ENCODE peak calls at places on chromosomes 5 and 9, in nine cellular contexts. One of them, this sample, is unnamed.

GRCh38 chr9:13049223-13049622 is 230.3 kb downstream of the MPDZ start:
- DNase-seq in foreskin keratinocyte: no peak
- DNase-seq in WERI-Rb-1: no peak
- DNase-seq in IMR-90: no peak
- DNase-seq in A549: no peak
- DNase-seq in right lobe of liver: no peak
- DNase-seq in pancreas: no peak
- DNase-seq in right cardiac atrium: no peak
- DNase-seq in transverse colon: no peak
- DNase-seq in this sample: no peak

GRCh38 chr9:136678624-136679023 is 8.6 kb downstream of the AGPAT2 start:
- DNase-seq in foreskin keratinocyte: no peak
- DNase-seq in WERI-Rb-1: no peak
- DNase-seq in IMR-90: no peak
- DNase-seq in A549: no peak
- DNase-seq in right lobe of liver: peak; percentile 70
- DNase-seq in pancreas: no peak
- DNase-seq in right cardiac atrium: no peak
- DNase-seq in transverse colon: no peak
- DNase-seq in this sample: no peak

GRCh38 chr5:136629125-136629790 is 263.9 kb upstream of the TRPC7 start:
- DNase-seq in foreskin keratinocyte: no peak
- DNase-seq in WERI-Rb-1: peak; percentile 80
- DNase-seq in IMR-90: no peak
- DNase-seq in A549: no peak
- DNase-seq in right lobe of liver: no peak
- DNase-seq in pancreas: no peak
- DNase-seq in right cardiac atrium: peak; percentile 42
- DNase-seq in transverse colon: no peak
- DNase-seq in this sample: no peak

GRCh38 chr9:135978650-135979461 is 17.7 kb upstream of the UBAC1 start:
- DNase-seq in foreskin keratinocyte: no peak
- DNase-seq in WERI-Rb-1: no peak
- DNase-seq in IMR-90: no peak
- DNase-seq in A549: no peak
- DNase-seq in right lobe of liver: peak; percentile 17
- DNase-seq in pancreas: no peak
- DNase-seq in right cardiac atrium: no peak
- DNase-seq in transverse colon: no peak
- DNase-seq in this sample: peak; percentile 65

GRCh38 chr5:115186794-115187193 is 17.1 kb upstream of the TRIM36 start:
- DNase-seq in foreskin keratinocyte: no peak
- DNase-seq in WERI-Rb-1: no peak
- DNase-seq in IMR-90: peak; percentile 36
- DNase-seq in A549: no peak
- DNase-seq in right lobe of liver: no peak
- DNase-seq in pancreas: no peak
- DNase-seq in right cardiac atrium: no peak
- DNase-seq in transverse colon: no peak
- DNase-seq in this sample: no peak

GRCh38 chr9:21560281-21560745 is 78.2 kb upstream of the IFNE start:
- DNase-seq in foreskin keratinocyte: no peak
- DNase-seq in WERI-Rb-1: no peak
- DNase-seq in IMR-90: no peak
- DNase-seq in A549: no peak
- DNase-seq in right lobe of liver: no peak
- DNase-seq in pancreas: no peak
- DNase-seq in right cardiac atrium: no peak
- DNase-seq in transverse colon: no peak
- DNase-seq in this sample: no peak

GRCh38 chr5:145936401-145937131 is at the start of gene SH3RF2:
- DNase-seq in foreskin keratinocyte: peak; percentile 86
- DNase-seq in WERI-Rb-1: no peak
- DNase-seq in IMR-90: peak; percentile 73
- DNase-seq in A549: peak; percentile 88
- DNase-seq in right lobe of liver: peak; percentile 54
- DNase-seq in pancreas: peak; percentile 68
- DNase-seq in right cardiac atrium: peak; percentile 57
- DNase-seq in transverse colon: peak; percentile 91
- DNase-seq in this sample: peak; percentile 36

GRCh38 chr5:67493676-67494075 is 297.1 kb upstream of the CD180 start:
- DNase-seq in foreskin keratinocyte: no peak
- DNase-seq in WERI-Rb-1: peak; percentile 62
- DNase-seq in IMR-90: no peak
- DNase-seq in A549: no peak
- DNase-seq in right lobe of liver: peak; percentile 31
- DNase-seq in pancreas: no peak
- DNase-seq in right cardiac atrium: peak; percentile 58
- DNase-seq in transverse colon: peak; percentile 54
- DNase-seq in this sample: peak; percentile 32

GRCh38 chr5:125829349-125829748 is 593.9 kb upstream of the GRAMD2B start:
- DNase-seq in foreskin keratinocyte: no peak
- DNase-seq in WERI-Rb-1: no peak
- DNase-seq in IMR-90: no peak
- DNase-seq in A549: no peak
- DNase-seq in right lobe of liver: no peak
- DNase-seq in pancreas: no peak
- DNase-seq in right cardiac atrium: no peak
- DNase-seq in transverse colon: no peak
- DNase-seq in this sample: no peak

DNA sequence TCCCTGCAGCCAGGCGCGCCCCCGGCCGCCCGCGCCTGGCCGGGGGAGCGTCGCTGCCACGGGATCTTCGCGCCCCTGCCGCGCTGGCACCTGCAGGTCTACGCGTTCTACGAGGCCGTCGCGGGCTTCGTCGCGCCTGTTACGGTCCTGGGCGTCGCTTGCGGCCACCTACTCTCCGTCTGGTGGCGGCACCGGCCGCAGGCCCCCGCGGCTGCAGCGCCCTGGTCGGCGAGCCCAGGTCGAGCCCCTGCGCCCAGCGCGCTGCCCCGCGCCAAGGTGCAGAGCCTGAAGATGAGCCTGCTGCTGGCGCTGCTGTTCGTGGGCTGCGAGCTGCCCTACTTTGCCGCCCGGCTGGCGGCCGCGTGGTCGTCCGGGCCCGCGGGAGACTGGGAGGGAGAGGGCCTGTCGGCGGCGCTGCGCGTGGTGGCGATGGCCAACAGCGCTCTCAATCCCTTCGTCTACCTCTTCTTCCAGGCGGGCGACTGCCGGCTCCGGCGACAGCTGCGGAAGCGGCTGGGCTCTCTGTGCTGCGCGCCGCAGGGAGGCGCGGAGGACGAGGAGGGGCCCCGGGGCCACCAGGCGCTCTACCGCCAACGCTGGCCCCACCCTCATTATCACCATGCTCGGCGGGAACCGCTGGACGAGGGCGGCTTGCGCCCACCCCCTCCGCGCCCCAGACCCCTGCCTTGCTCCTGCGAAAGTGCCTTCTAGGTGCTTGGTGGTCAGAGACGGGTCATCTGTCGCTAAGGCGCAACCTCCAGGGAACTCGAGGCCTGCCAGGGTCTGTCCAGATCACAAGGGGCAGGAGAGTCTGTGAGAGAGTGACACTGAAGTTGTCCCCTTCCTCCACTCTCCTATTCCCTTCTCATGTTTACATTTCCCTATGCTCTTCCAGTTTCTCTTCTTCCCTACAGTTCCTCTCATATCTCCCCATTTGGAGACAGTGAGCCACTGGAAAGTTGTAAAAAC is 1.3 kb downstream of the GPR150 start:
- DNase-seq in foreskin keratinocyte: peak; percentile 14
- DNase-seq in WERI-Rb-1: peak; percentile 74
- DNase-seq in IMR-90: no peak
- DNase-seq in A549: peak; percentile 16
- DNase-seq in right lobe of liver: peak; percentile 57
- DNase-seq in pancreas: peak; percentile 54
- DNase-seq in right cardiac atrium: peak; percentile 71
- DNase-seq in transverse colon: peak; percentile 32
- DNase-seq in this sample: no peak
- H3K27ac ChIP-seq in foreskin keratinocyte: no peak overlapping the region
- H3K27ac ChIP-seq in WERI-Rb-1: peak overlapping the region; percentile 68
- H3K27ac ChIP-seq in IMR-90: no peak overlapping the region
- H3K27ac ChIP-seq in A549: peak overlapping the region; percentile 69
- H3K27ac ChIP-seq in right lobe of liver: peak overlapping the region; percentile 37
- H3K27ac ChIP-seq in pancreas: peak overlapping the region; percentile 92
- H3K27ac ChIP-seq in right cardiac atrium: no peak overlapping the region
- H3K27ac ChIP-seq in transverse colon: peak overlapping the region; percentile 68
- H3K27ac ChIP-seq in this sample: no peak overlapping the region

DNA sequence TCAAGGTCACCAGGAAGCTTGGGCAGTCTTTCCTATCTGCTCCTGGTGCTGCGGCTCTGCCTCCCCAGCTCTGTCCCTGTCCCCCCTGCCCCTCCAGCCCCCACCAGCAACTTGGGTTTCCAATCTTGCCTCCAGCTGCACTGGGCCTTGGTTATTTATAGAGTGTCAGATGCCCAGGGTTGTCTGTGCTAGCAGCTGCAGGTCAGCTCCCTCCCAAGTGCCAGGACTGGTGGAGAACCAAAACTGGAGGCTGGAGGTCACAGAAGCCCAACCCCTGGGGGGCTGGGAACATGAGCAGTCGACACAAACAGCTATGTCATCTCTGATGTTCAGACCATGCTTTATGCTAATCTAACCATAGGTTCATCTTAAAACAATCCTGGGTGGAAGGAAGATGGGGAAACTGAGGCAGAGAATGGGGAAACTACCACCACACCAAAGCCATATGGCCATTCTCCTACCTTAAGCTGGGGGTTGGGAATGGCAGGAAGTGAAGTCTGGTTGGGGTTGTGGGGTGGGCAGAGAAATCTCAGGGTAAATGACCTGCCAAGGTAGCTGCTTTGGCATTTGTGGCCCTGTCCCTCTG is 1.7 kb downstream of the TPM2 start:
- DNase-seq in foreskin keratinocyte: no peak
- DNase-seq in WERI-Rb-1: no peak
- DNase-seq in IMR-90: no peak
- DNase-seq in A549: no peak
- DNase-seq in right lobe of liver: no peak
- DNase-seq in pancreas: no peak
- DNase-seq in right cardiac atrium: peak; percentile 58
- DNase-seq in transverse colon: no peak
- DNase-seq in this sample: no peak
- H3K27ac ChIP-seq in foreskin keratinocyte: no peak overlapping the region
- H3K27ac ChIP-seq in WERI-Rb-1: no peak overlapping the region
- H3K27ac ChIP-seq in IMR-90: peak overlapping the region; percentile 90
- H3K27ac ChIP-seq in A549: peak overlapping the region; percentile 99
- H3K27ac ChIP-seq in right lobe of liver: no peak overlapping the region
- H3K27ac ChIP-seq in pancreas: no peak overlapping the region
- H3K27ac ChIP-seq in right cardiac atrium: peak overlapping the region; percentile 76
- H3K27ac ChIP-seq in transverse colon: peak overlapping the region; percentile 91
- H3K27ac ChIP-seq in this sample: no peak overlapping the region

GRCh38 chr5:1105350-1106265 is 6.3 kb downstream of the SLC12A7 start:
- DNase-seq in foreskin keratinocyte: no peak
- DNase-seq in WERI-Rb-1: no peak
- DNase-seq in IMR-90: no peak
- DNase-seq in A549: peak; percentile 71
- DNase-seq in right lobe of liver: peak; percentile 76
- DNase-seq in pancreas: peak; percentile 67
- DNase-seq in right cardiac atrium: no peak
- DNase-seq in transverse colon: peak; percentile 88
- DNase-seq in this sample: no peak
- H3K27ac ChIP-seq in foreskin keratinocyte: no peak overlapping the region
- H3K27ac ChIP-seq in WERI-Rb-1: no peak overlapping the region
- H3K27ac ChIP-seq in IMR-90: no peak overlapping the region
- H3K27ac ChIP-seq in A549: peak overlapping the region; percentile 76
- H3K27ac ChIP-seq in right lobe of liver: peak overlapping the region; percentile 99
- H3K27ac ChIP-seq in pancreas: peak overlapping the region; percentile 58
- H3K27ac ChIP-seq in right cardiac atrium: peak overlapping the region; percentile 65
- H3K27ac ChIP-seq in transverse colon: peak overlapping the region; percentile 94
- H3K27ac ChIP-seq in this sample: no peak overlapping the region

DNA sequence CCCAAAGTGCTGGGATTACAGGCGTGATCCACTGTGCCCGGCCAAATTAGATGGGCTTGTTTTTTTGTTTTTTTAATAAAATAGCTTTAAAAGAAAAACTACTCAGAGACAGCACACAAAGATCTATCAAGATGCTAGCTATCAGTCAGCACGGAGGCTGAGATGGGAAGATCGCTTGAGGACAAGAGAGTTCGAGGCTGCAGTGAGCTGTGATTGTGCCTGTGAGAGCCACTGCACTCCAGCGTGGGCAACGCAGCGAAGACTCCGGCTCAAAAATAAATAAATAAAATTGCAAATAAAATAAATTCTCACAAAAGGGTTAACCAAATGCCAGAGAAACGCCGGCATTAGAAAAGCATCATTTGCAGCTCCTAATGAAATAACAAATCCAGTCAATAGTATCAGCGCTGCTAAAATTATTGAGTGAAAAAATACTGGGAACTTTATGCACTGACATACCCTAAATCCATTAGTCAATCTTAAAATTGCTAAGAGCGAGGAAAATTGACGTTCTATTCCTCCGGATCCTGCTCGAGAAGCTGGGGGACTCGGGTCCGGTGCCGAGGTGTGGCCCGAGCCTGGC is 698 bp downstream of the CPLANE1 start:
- DNase-seq in foreskin keratinocyte: no peak
- DNase-seq in WERI-Rb-1: peak; percentile 22
- DNase-seq in IMR-90: peak; percentile 4
- DNase-seq in A549: no peak
- DNase-seq in right lobe of liver: no peak
- DNase-seq in pancreas: no peak
- DNase-seq in right cardiac atrium: no peak
- DNase-seq in transverse colon: no peak
- DNase-seq in this sample: no peak
- H3K27ac ChIP-seq in foreskin keratinocyte: peak overlapping the region; percentile 59
- H3K27ac ChIP-seq in WERI-Rb-1: peak overlapping the region; percentile 87
- H3K27ac ChIP-seq in IMR-90: peak overlapping the region; percentile 82
- H3K27ac ChIP-seq in A549: peak overlapping the region; percentile 87
- H3K27ac ChIP-seq in right lobe of liver: peak overlapping the region; percentile 63
- H3K27ac ChIP-seq in pancreas: peak overlapping the region; percentile 92
- H3K27ac ChIP-seq in right cardiac atrium: peak overlapping the region; percentile 77
- H3K27ac ChIP-seq in transverse colon: peak overlapping the region; percentile 84
- H3K27ac ChIP-seq in this sample: peak overlapping the region; percentile 56

GRCh38 chr9:94140791-94141790 is 56.8 kb downstream of the PTPDC1 start:
- DNase-seq in foreskin keratinocyte: no peak
- DNase-seq in WERI-Rb-1: peak; percentile 32
- DNase-seq in IMR-90: no peak
- DNase-seq in A549: no peak
- DNase-seq in right lobe of liver: no peak
- DNase-seq in pancreas: no peak
- DNase-seq in right cardiac atrium: no peak
- DNase-seq in transverse colon: no peak
- DNase-seq in this sample: no peak
- H3K27ac ChIP-seq in foreskin keratinocyte: no peak overlapping the region
- H3K27ac ChIP-seq in WERI-Rb-1: peak overlapping the region; percentile 85
- H3K27ac ChIP-seq in IMR-90: peak overlapping the region; percentile 93
- H3K27ac ChIP-seq in A549: peak overlapping the region; percentile 77
- H3K27ac ChIP-seq in right lobe of liver: no peak overlapping the region
- H3K27ac ChIP-seq in pancreas: no peak overlapping the region
- H3K27ac ChIP-seq in right cardiac atrium: peak overlapping the region; percentile 79
- H3K27ac ChIP-seq in transverse colon: peak overlapping the region; percentile 79
- H3K27ac ChIP-seq in this sample: peak overlapping the region; percentile 36

This sample was measured in caudate nucleus.